ENCODE peak calls at places on chromosomes 5 and 9, in four cellular contexts. One of them, this sample, is unnamed.

GRCh38 chr9:16282216-16282615 is 588.3 kb downstream of the BNC2 start:
- DNase-seq in Calu3: no peak
- DNase-seq in adrenal gland: no peak
- DNase-seq in neural crest cell: no peak
- DNase-seq in this sample: no peak

GRCh38 chr9:136728548-136729123 is 14.1 kb downstream of the LCN10 start:
- DNase-seq in Calu3: no peak
- DNase-seq in adrenal gland: no peak
- DNase-seq in neural crest cell: no peak
- DNase-seq in this sample: no peak

GRCh38 chr9:136889858-136890257 is 3.5 kb downstream of the TRAF2 start:
- DNase-seq in Calu3: no peak
- DNase-seq in adrenal gland: no peak
- DNase-seq in neural crest cell: no peak
- DNase-seq in this sample: no peak

GRCh38 chr9:95018099-95018927 is 291.8 kb downstream of the AOPEP start:
- DNase-seq in Calu3: no peak
- DNase-seq in adrenal gland: peak
- DNase-seq in neural crest cell: no peak
- DNase-seq in this sample: no peak

GRCh38 chr5:135890867-135891266 is 4.8 kb downstream of the IL9 start:
- DNase-seq in Calu3: no peak
- DNase-seq in adrenal gland: no peak
- DNase-seq in neural crest cell: no peak
- DNase-seq in this sample: no peak

GRCh38 chr5:171483453-171484177 is 64.2 kb downstream of the FGF18 start:
- DNase-seq in Calu3: no peak
- DNase-seq in adrenal gland: peak
- DNase-seq in neural crest cell: no peak
- DNase-seq in this sample: peak

GRCh38 chr5:15943487-15943886 is 236.1 kb downstream of the MARCHF11 start:
- DNase-seq in Calu3: no peak
- DNase-seq in adrenal gland: no peak
- DNase-seq in neural crest cell: no peak
- DNase-seq in this sample: no peak

GRCh38 chr5:169576181-169576598 is 7.4 kb upstream of the SPDL1 start:
- DNase-seq in Calu3: no peak
- DNase-seq in adrenal gland: no peak
- DNase-seq in neural crest cell: no peak
- DNase-seq in this sample: no peak

GRCh38 chr9:113328045-113328782 is 11.9 kb downstream of the WDR31 start:
- DNase-seq in Calu3: no peak
- DNase-seq in adrenal gland: no peak
- DNase-seq in neural crest cell: no peak
- DNase-seq in this sample: no peak

GRCh38 chr9:113322671-113323070 is 17.4 kb downstream of the WDR31 start:
- DNase-seq in Calu3: no peak
- DNase-seq in adrenal gland: no peak
- DNase-seq in neural crest cell: no peak
- DNase-seq in this sample: no peak

GRCh38 chr9:113331780-113332179 is 8.3 kb downstream of the WDR31 start:
- DNase-seq in Calu3: no peak
- DNase-seq in adrenal gland: no peak
- DNase-seq in neural crest cell: no peak
- DNase-seq in this sample: no peak

DNA sequence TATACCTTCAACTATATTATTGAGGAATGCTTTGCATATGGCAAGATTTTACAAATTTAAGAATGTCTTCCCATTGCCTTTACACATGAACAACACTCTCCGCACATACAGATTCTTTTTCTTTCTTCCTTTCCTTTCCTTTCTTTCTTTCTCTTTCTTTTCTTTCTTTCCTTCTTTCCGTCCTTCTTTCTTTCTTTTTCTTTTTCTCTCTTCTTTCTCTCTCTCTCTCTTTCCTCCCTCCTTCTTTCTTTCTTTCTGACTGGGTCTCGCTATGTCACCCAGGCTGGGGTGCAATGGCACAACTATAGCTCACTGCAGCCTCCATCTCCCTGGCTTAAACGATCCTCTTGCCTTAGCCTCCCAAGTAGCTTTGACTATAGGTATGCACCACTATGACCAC is 13.8 kb downstream of the WDR31 start:
- DNase-seq in Calu3: no peak
- DNase-seq in adrenal gland: no peak
- DNase-seq in neural crest cell: no peak
- DNase-seq in this sample: no peak
- TF ChIP-seq CTCF in Calu3: no peak
- TF ChIP-seq CTCF in adrenal gland: no peak
- TF ChIP-seq CTCF in neural crest cell: no peak
- TF ChIP-seq CTCF in this sample: no peak

DNA sequence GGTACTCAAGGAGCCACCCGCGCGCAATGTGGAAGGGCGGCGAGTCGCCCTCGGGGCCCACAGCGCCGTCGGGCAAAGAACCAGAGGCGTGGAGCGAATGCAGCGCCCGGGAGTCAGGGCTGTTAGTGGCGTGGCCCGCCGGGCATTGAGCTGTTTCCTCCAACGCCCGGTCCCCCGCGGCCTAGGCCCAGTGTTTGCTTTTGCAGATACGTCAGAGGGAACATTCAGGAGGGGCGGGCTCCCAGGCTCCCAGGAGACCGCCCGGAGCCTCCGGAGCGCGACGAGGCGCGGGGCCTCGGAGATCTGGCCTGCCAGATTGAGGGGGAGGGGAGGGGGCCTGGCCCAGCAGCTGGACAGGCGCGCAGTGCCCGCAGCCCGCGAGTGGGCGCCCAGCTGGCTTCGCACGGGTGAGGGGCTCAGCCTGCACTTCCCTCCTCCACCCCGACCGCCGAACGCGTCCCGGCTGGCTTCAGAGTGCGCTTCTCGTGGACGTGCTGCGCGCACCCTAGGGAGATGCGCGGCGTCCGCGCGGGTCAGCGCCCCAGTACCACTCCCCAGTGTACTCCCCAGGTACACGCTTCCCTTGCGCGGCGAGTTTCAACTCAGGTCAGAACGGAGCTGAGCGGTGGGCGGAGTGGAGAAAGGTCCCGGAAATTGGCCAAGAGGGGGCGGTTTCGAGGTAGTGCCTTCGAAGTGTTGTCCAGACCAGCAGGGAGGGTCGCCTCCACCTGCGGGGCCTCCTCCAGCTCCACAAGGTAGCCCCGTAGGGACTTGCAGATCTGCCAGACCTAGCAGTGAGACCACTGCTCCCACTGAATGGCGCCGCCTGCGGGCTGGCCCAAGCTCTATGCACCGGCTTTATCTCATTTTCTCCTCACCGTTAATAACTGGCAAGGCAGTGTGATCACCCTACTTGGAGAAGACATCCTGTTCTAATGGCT is 130.4 kb downstream of the TMEM174 start:
- DNase-seq in Calu3: peak
- DNase-seq in adrenal gland: no peak
- DNase-seq in neural crest cell: no peak
- DNase-seq in this sample: peak
- TF ChIP-seq CTCF in Calu3: peak
- TF ChIP-seq CTCF in adrenal gland: no peak
- TF ChIP-seq CTCF in neural crest cell: peak
- TF ChIP-seq CTCF in this sample: no peak

DNA sequence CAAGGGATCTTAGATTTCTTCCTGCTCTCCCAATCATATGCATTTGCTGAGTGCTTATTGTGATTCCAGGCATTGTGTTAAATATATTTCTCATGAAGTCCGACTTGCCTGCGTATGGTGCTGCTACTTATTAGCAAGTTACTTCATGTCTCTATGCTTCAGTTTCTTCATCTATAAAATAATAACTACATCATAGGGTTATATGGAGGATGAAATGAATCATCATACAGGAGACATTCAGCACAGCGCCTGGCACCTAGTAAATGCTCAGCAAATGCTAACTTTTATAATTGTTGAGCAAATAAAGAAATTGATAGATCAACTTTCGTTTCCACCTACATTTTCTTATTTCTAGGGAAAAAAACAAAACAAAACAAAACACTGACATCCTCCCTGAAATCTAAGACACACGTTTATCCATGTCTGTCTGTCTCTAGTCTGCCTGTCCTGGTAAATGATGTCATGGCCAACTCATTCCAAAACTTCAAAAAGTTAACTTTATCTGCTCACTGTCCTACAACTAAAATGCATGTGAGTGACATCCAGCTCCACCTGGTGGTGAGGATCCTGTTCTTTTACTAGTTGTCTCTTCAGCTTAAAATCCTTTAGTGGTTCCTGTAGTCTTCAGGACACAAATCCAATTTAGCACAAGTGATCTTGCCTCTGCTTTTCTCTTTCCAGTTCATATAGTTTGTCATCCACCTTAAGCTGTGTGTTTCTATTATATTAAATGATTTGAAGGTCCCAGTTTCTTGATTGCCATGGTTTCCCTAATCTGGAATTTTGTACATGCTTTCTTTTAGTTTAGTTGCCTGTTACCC is 27.7 kb downstream of the PPP3R2 start:
- DNase-seq in Calu3: peak
- DNase-seq in adrenal gland: peak
- DNase-seq in neural crest cell: no peak
- DNase-seq in this sample: peak
- TF ChIP-seq CTCF in Calu3: peak
- TF ChIP-seq CTCF in adrenal gland: peak
- TF ChIP-seq CTCF in neural crest cell: peak
- TF ChIP-seq CTCF in this sample: peak

GRCh38 chr9:113787871-113788270 is 88.2 kb upstream of the ZNF618 start:
- DNase-seq in Calu3: no peak
- DNase-seq in adrenal gland: no peak
- DNase-seq in neural crest cell: no peak
- DNase-seq in this sample: no peak
- TF ChIP-seq CTCF in Calu3: no peak
- TF ChIP-seq CTCF in adrenal gland: no peak
- TF ChIP-seq CTCF in neural crest cell: no peak
- TF ChIP-seq CTCF in this sample: no peak

DNA sequence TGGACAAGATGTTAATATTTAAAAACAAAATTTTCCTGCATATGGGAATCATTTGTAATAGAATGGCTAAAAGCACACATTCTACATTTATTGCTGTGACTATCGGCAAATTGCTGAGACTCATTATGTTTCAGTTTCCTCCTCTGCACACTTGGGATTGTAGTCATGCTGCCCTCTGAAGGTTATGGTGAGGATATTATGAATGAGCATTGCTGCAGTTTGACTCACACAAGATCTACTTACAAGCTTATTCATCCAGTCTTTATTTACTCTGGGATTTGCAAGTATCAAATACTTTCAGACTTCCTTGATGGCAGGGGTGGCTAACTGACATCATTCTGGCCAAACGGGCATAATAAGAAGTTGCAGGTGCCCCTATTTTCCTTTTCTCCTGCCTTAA is 9.5 kb upstream of the NFIL3 start:
- DNase-seq in Calu3: peak
- DNase-seq in adrenal gland: peak
- DNase-seq in neural crest cell: no peak
- DNase-seq in this sample: no peak
- TF ChIP-seq CTCF in Calu3: no peak
- TF ChIP-seq CTCF in adrenal gland: peak
- TF ChIP-seq CTCF in neural crest cell: peak
- TF ChIP-seq CTCF in this sample: peak

GRCh38 chr5:138467711-138468132 is 2.4 kb downstream of the EGR1 start:
- DNase-seq in Calu3: peak
- DNase-seq in adrenal gland: no peak
- DNase-seq in neural crest cell: no peak
- DNase-seq in this sample: no peak
- TF ChIP-seq CTCF in Calu3: no peak
- TF ChIP-seq CTCF in adrenal gland: no peak
- TF ChIP-seq CTCF in neural crest cell: no peak
- TF ChIP-seq CTCF in this sample: no peak

DNA sequence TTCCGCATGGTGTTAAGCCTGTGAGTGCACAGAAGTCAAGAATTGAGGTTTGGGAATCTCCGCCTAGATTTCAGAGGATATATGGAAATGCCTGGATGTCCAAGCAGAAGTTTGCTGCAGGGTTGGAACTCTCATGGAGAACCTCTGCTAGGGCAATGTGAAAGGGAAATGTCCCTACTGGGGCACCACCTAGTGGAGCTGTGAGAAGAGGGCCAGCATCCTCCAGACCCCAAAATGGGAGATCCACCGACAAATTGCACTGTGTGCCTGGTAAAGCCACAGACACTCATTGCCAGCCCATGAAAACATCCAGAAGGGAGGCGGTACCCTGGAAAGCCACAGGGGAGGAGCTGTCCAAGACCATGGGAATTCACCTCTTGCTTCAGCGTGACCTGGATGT is 3.6 kb upstream of the SAXO1 start:
- DNase-seq in Calu3: no peak
- DNase-seq in adrenal gland: no peak
- DNase-seq in neural crest cell: no peak
- DNase-seq in this sample: no peak
- TF ChIP-seq CTCF in Calu3: no peak
- TF ChIP-seq CTCF in adrenal gland: no peak
- TF ChIP-seq CTCF in neural crest cell: no peak
- TF ChIP-seq CTCF in this sample: no peak

GRCh38 chr9:88773627-88774244 is 217.5 kb upstream of the S1PR3 start:
- DNase-seq in Calu3: no peak
- DNase-seq in adrenal gland: no peak
- DNase-seq in neural crest cell: no peak
- DNase-seq in this sample: no peak
- TF ChIP-seq CTCF in Calu3: no peak
- TF ChIP-seq CTCF in adrenal gland: no peak
- TF ChIP-seq CTCF in neural crest cell: peak
- TF ChIP-seq CTCF in this sample: no peak